ENCODE peak calls at places on chromosomes 2 and 18, in nine cellular contexts. E is hepatocyte, D is stomach, Z is tibial nerve, N is neural crest cell, P is AG09309, G is GM12865, C is bronchial epithelial cell, M is HL-60. Y is an unnamed sample.

GRCh38 chr18:62877448-62878221 is 162.3 kb downstream of the PHLPP1 start:
- DNase-seq in E (peak), D (no peak), Z (no peak), N (no peak), P (peak), G (no peak), C (no peak), M (no peak), Y (peak)

GRCh38 chr2:10835052-10835970 is 22.7 kb upstream of the PDIA6 start:
- DNase-seq in E (peak), D (peak), Z (peak), N (peak), P (no peak), G (peak), C (peak), M (peak), Y (peak)

GRCh38 chr2:215419769-215420470 is 15.9 kb downstream of the FN1 start:
- DNase-seq in E (no peak), D (no peak), Z (no peak), N (no peak), P (no peak), G (no peak), C (no peak), M (no peak), Y (no peak)

GRCh38 chr2:28869494-28870145 is 489 bp downstream of the TRMT61B start:
- DNase-seq in E (peak), D (no peak), Z (no peak), N (no peak), P (no peak), G (peak), C (peak), M (peak), Y (no peak)

GRCh38 chr2:102268529-102269524 is 42.5 kb upstream of the IL1RL1 start:
- DNase-seq in E (no peak), D (no peak), Z (no peak), N (no peak), P (peak), G (no peak), C (no peak), M (no peak), Y (no peak)

GRCh38 chr2:85053802-85054201 is 79.4 kb upstream of the TCF7L1 start:
- DNase-seq in E (peak), D (no peak), Z (no peak), N (no peak), P (no peak), G (no peak), C (peak), M (peak), Y (peak)

GRCh38 chr2:240237609-240238151 is 97.2 kb upstream of the OTOS start:
- DNase-seq in E (no peak), D (peak), Z (no peak), N (no peak), P (no peak), G (no peak), C (peak), M (no peak), Y (peak)

GRCh38 chr2:20443276-20443920 is 3.5 kb upstream of the RHOB start:
- DNase-seq in E (peak), D (peak), Z (peak), N (peak), P (no peak), G (peak), C (peak), M (no peak), Y (peak)

GRCh38 chr2:197348721-197349337 is 38.2 kb upstream of the ANKRD44 start:
- DNase-seq in E (no peak), D (no peak), Z (no peak), N (no peak), P (no peak), G (no peak), C (no peak), M (peak), Y (no peak)

GRCh38 chr18:4450065-4450676 is 4.9 kb downstream of the DLGAP1 start:
- DNase-seq in E (peak), D (no peak), Z (no peak), N (no peak), P (no peak), G (peak), C (no peak), M (no peak), Y (no peak)

GRCh38 chr18:11937874-11938478 is 29.9 kb upstream of the MPPE1 start:
- DNase-seq in E (peak), D (peak), Z (peak), N (peak), P (no peak), G (peak), C (peak), M (peak), Y (peak)

GRCh38 chr18:286515-287310 is 18.9 kb upstream of the THOC1 start:
- DNase-seq in E (peak), D (no peak), Z (no peak), N (no peak), P (no peak), G (no peak), C (peak), M (peak), Y (peak)

GRCh38 chr2:140916410-140916809 is 1214.4 kb downstream of the LRP1B start:
- DNase-seq in E (no peak), D (no peak), Z (no peak), N (no peak), P (no peak), G (no peak), C (peak), M (no peak), Y (peak)

GRCh38 chr2:124025896-124026295 is 809 bp downstream of the CNTNAP5 start:
- DNase-seq in E (no peak), D (no peak), Z (no peak), N (no peak), P (no peak), G (no peak), C (no peak), M (no peak), Y (no peak)

GRCh38 chr18:220708-221107 is 47.1 kb downstream of the THOC1 start:
- DNase-seq in E (no peak), D (no peak), Z (no peak), N (no peak), P (no peak), G (no peak), C (no peak), M (no peak), Y (no peak)

GRCh38 chr18:69948919-69949537 is 1.4 kb upstream of the CD226 start:
- DNase-seq in E (no peak), D (peak), Z (no peak), N (no peak), P (no peak), G (peak), C (no peak), M (peak), Y (no peak)

GRCh38 chr18:12839057-12839525 is 44.9 kb downstream of the PTPN2 start:
- DNase-seq in E (no peak), D (no peak), Z (no peak), N (no peak), P (no peak), G (peak), C (peak), M (no peak), Y (peak)

GRCh38 chr18:8526316-8526715 is 82.9 kb upstream of the RAB12 start:
- DNase-seq in E (no peak), D (no peak), Z (no peak), N (no peak), P (no peak), G (no peak), C (no peak), M (peak), Y (no peak)

GRCh38 chr2:38496927-38497669 is 105.6 kb downstream of the HNRNPLL start:
- DNase-seq in E (no peak), D (no peak), Z (peak), N (no peak), P (no peak), G (no peak), C (no peak), M (no peak), Y (no peak)

GRCh38 chr18:75923169-75923568 is 495.7 kb upstream of the SMIM21 start:
- DNase-seq in E (peak), D (no peak), Z (peak), N (no peak), P (no peak), G (no peak), C (peak), M (no peak), Y (peak)

GRCh38 chr18:55322176-55322735 is 265.7 kb downstream of the TCF4 start:
- DNase-seq in E (peak), D (peak), Z (peak), N (peak), P (peak), G (peak), C (peak), M (peak), Y (peak)

GRCh38 chr18:26407721-26408601 is 140.4 kb downstream of the KCTD1 start:
- DNase-seq in E (no peak), D (no peak), Z (no peak), N (no peak), P (no peak), G (no peak), C (peak), M (no peak), Y (peak)

GRCh38 chr2:169362346-169363026 is at the start of gene LRP2:
- DNase-seq in E (peak), D (no peak), Z (no peak), N (peak), P (no peak), G (peak), C (no peak), M (no peak), Y (no peak)

GRCh38 chr2:98757904-98758421 is 27.0 kb upstream of the MGAT4A start:
- DNase-seq in E (no peak), D (peak), Z (peak), N (no peak), P (peak), G (peak), C (peak), M (peak), Y (peak)

GRCh38 chr18:58454406-58455061 is 174.4 kb downstream of the ALPK2 start:
- DNase-seq in E (no peak), D (no peak), Z (no peak), N (no peak), P (no peak), G (no peak), C (peak), M (no peak), Y (no peak)

GRCh38 chr2:47069628-47070154 is 85.4 kb downstream of the STPG4 start:
- DNase-seq in E (peak), D (peak), Z (peak), N (no peak), P (peak), G (no peak), C (peak), M (no peak), Y (peak)

GRCh38 chr18:37299471-37300304 is 265.9 kb downstream of the CELF4 start:
- DNase-seq in E (peak), D (peak), Z (peak), N (no peak), P (peak), G (peak), C (peak), M (peak), Y (peak)

GRCh38 chr2:174282449-174282848 is 34.1 kb upstream of the OLA1 start:
- DNase-seq in E (no peak), D (no peak), Z (no peak), N (no peak), P (no peak), G (no peak), C (no peak), M (peak), Y (no peak)

GRCh38 chr2:41894563-41895333 is 153.1 kb upstream of the PKDCC start:
- DNase-seq in E (peak), D (no peak), Z (no peak), N (no peak), P (no peak), G (no peak), C (peak), M (no peak), Y (peak)

GRCh38 chr2:221518201-221518936 is 53.7 kb downstream of the EPHA4 start:
- DNase-seq in E (no peak), D (no peak), Z (no peak), N (no peak), P (no peak), G (peak), C (peak), M (no peak), Y (no peak)

GRCh38 chr2:3285901-3286645 is 91.5 kb downstream of the EIPR1 start:
- DNase-seq in E (no peak), D (peak), Z (no peak), N (no peak), P (no peak), G (no peak), C (no peak), M (no peak), Y (no peak)

GRCh38 chr18:12295389-12296086 is 12.5 kb upstream of the TUBB6 start:
- DNase-seq in E (no peak), D (no peak), Z (no peak), N (no peak), P (no peak), G (no peak), C (no peak), M (no peak), Y (no peak)

GRCh38 chr2:98479959-98480524 is 35.4 kb downstream of the INPP4A start:
- DNase-seq in E (peak), D (peak), Z (no peak), N (no peak), P (no peak), G (peak), C (peak), M (no peak), Y (peak)

DNA sequence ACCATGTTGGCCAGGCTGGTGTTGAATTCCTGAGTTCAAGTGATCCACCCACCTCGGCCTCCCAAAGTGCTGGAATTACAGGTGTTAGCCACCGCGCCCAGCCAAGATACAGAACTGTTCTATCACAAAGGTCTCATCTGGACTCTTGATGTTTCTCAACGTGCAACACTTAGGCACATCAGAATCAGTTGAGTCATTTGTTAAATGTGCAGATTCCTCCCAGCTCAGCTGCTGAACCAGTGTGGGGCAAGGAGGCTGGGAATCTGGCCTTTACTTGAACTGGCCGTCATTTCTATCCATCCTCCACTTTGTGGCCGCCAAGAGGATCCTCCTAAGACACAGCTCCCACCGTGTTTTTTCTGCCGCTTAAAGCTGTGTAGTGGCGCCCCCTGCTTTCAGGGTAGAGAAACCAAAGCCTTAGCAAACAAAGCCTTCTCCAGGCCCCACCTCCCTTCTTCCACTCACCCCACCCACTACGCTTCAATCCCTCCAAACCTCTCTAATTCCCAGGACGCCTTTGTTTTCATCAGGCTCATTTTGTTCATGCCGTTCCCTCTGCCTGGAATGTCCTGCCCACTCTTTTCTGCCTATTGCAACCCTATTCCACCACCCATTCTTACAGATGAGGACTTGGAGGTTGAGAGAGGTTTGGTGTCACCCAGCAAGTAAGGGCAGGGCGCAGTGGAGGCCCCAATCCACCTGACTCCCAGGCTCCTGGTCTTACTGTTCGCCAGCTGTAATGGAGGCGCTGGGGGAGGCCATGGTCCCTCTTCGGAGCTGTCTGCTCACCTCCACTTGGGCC is 776 bp upstream of the SPEG start:
- DNase-seq in E (no peak), D (no peak), Z (no peak), N (no peak), P (no peak), G (peak), C (no peak), M (peak), Y (peak)
- TF ChIP-seq CTCF in E (peak), D (no peak), Z (no peak), N (peak), P (peak), G (peak), C (peak), M (no peak), Y (peak)

GRCh38 chr2:229910147-229910831 is 11.5 kb downstream of the TRIP12 start:
- DNase-seq in E (no peak), D (no peak), Z (no peak), N (no peak), P (no peak), G (no peak), C (no peak), M (no peak), Y (no peak)

GRCh38 chr2:229905601-229906000 is 16.2 kb downstream of the TRIP12 start:
- DNase-seq in E (no peak), D (no peak), Z (no peak), N (no peak), P (no peak), G (no peak), C (no peak), M (no peak), Y (no peak)

GRCh38 chr2:229914182-229914581 is 7.6 kb downstream of the TRIP12 start:
- DNase-seq in E (no peak), D (no peak), Z (no peak), N (no peak), P (no peak), G (peak), C (no peak), M (peak), Y (no peak)

GRCh38 chr2:229909090-229909489 is 12.7 kb downstream of the TRIP12 start:
- DNase-seq in E (no peak), D (no peak), Z (no peak), N (no peak), P (no peak), G (no peak), C (no peak), M (no peak), Y (no peak)

DNA sequence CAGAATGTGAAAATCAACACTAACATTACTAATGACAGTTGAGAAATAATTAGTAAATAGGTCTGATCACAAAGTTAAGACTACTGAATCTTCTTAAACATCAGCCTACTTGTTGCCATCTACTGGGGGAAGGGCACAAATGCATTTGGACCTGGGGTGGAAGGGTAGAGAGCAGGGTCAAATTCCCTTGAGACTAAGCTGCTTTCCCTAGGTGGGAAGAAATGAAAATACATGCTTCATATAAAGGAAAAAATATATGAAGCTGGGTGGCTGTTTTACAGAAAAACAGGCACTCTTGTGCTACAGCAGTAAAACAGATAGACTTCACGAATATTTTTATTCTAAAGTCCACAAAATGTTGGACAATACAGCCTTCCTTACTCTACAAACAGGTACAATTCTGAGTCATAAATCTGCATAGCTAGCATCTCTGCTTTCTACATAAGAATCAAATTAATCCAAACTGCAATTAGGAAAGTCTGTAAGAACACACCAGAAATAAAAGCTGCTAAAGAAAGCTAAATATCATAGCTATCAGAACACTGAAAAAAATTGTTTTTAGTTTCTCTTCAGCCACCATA is 10.9 kb downstream of the TRIP12 start:
- DNase-seq in E (peak), D (no peak), Z (no peak), N (no peak), P (no peak), G (peak), C (no peak), M (peak), Y (peak)
- TF ChIP-seq CTCF in E (peak), D (peak), Z (no peak), N (peak), P (no peak), G (peak), C (peak), M (peak), Y (peak)

GRCh38 chr2:108182489-108182888 is 57.3 kb upstream of the SULT1C3 start:
- DNase-seq in E (no peak), D (no peak), Z (no peak), N (peak), P (no peak), G (peak), C (peak), M (peak), Y (peak)

GRCh38 chr2:108189316-108189715 is 50.5 kb upstream of the SULT1C3 start:
- DNase-seq in E (no peak), D (no peak), Z (no peak), N (no peak), P (no peak), G (no peak), C (peak), M (no peak), Y (no peak)

GRCh38 chr2:108184421-108184820 is 55.3 kb upstream of the SULT1C3 start:
- DNase-seq in E (peak), D (no peak), Z (no peak), N (no peak), P (no peak), G (peak), C (peak), M (no peak), Y (peak)
- TF ChIP-seq CTCF in E (peak), D (no peak), Z (no peak), N (peak), P (peak), G (peak), C (peak), M (no peak), Y (peak)

DNA sequence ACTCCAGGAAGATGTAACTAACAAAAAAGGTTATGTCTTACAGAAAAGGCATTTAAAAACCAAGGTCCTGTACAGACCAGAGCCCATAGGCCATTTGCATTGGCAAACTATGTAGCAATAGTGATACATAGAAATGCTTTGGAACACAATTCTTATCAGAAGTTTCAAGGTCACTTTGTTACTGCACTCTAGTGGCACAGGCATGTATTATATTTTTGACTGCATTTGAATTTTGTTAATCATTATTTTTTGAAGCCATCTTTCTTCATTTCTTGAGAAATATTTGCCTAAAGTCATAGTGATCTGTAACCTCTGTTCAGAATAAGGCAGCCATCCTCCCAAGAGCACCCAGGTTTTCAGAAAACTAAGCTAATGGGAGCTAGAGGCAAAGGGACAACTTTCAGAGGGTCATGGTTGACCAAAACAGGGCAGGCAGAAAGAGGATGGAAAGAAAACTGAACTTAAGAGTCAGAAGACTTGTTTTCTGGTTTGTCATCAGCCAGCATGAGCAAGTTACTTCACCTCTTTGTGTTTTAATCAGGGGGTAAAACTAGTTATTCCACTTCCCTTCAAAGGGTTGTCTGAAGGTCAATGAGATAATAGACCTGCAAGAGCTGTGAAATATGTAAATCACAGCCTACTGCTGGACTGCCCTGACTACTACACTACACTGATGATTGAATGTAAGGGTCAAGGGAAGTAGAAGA is 41.5 kb downstream of the SLC38A11 start:
- DNase-seq in E (peak), D (peak), Z (no peak), N (no peak), P (no peak), G (no peak), C (peak), M (no peak), Y (peak)
- TF ChIP-seq CTCF in E (peak), D (no peak), Z (peak), N (peak), P (peak), G (no peak), C (no peak), M (no peak), Y (peak)

GRCh38 chr18:59631583-59632181 is 65.5 kb downstream of the CCBE1 start:
- DNase-seq in E (peak), D (no peak), Z (no peak), N (peak), P (no peak), G (peak), C (peak), M (no peak), Y (peak)
- TF ChIP-seq CTCF in E (peak), D (peak), Z (no peak), N (peak), P (peak), G (peak), C (peak), M (peak), Y (peak)